ENCODE peak calls at places on chromosomes 4 and X, in ten cellular contexts. X is suprapubic skin, G is GM23338, E is neural progenitor cell, U is GM20000, N is right atrium auricular region, W is kidney, I is hepatocyte, V is progenitor cell of endocrine pancreas, Q is lung. T is an unnamed sample.

GRCh38 chr4:11505225-11505971 is 76.7 kb upstream of the HS3ST1 start:
- DNase-seq in U (no peak), I (peak), W (no peak), Q (no peak), X (no peak), V (no peak), E (no peak), G (no peak), N (no peak), T (peak)

GRCh38 chr4:177308125-177308524 is 1.5 kb upstream of the NEIL3 start:
- DNase-seq in E (no peak), Q (peak), V (no peak), N (no peak), X (no peak), I (no peak), G (no peak), W (no peak), U (no peak), T (no peak)

GRCh38 chrX:63561425-63561824 is 210.3 kb upstream of the SPIN4 start:
- DNase-seq in U (no peak), W (no peak), G (no peak), E (no peak), Q (no peak), X (no peak), V (no peak), N (no peak), I (no peak), T (no peak)

GRCh38 chrX:141439651-141440050 is 144.9 kb downstream of the SPANXA1 start:
- DNase-seq in G (no peak), Q (no peak), W (no peak), N (no peak), I (no peak), V (no peak), U (no peak), X (no peak), E (no peak), T (no peak)

GRCh38 chr4:75154994-75155393 is 222.1 kb downstream of the PARM1 start:
- DNase-seq in E (no peak), Q (no peak), U (no peak), W (no peak), G (no peak), V (no peak), I (no peak), X (no peak), N (no peak), T (no peak)

GRCh38 chr4:90030953-90031352 is 96.2 kb upstream of the CCSER1 start:
- DNase-seq in Q (no peak), N (no peak), X (no peak), V (no peak), W (no peak), G (peak), U (no peak), I (peak), E (peak), T (peak)

GRCh38 chr4:18389118-18389517 is 367.6 kb upstream of the LCORL start:
- DNase-seq in W (no peak), V (no peak), N (no peak), U (no peak), E (no peak), G (no peak), X (no peak), Q (no peak), I (no peak), T (no peak)

GRCh38 chrX:1242901-1243402 is 25.7 kb upstream of the CSF2RA start:
- DNase-seq in X (no peak), N (no peak), I (no peak), E (no peak), G (peak), U (peak), Q (no peak), W (peak), V (no peak), T (peak)

GRCh38 chr4:181870326-181870725 is 372.9 kb upstream of the TENM3 start:
- DNase-seq in X (no peak), U (no peak), G (no peak), N (no peak), I (no peak), V (no peak), E (no peak), Q (no peak), W (no peak), T (no peak)

GRCh38 chrX:13990126-13990525 is 39.6 kb downstream of the GEMIN8 start:
- DNase-seq in X (no peak), Q (no peak), N (no peak), I (no peak), W (no peak), V (no peak), G (no peak), E (no peak), U (no peak), T (no peak)

GRCh38 chr4:119536572-119537528 is 91.8 kb downstream of the PDE5A start:
- DNase-seq in I (no peak), U (no peak), W (no peak), Q (no peak), X (no peak), N (no peak), V (no peak), G (no peak), E (peak), T (no peak)

GRCh38 chr4:156496797-156497196 is 474.8 kb downstream of the PDGFC start:
- DNase-seq in I (no peak), U (no peak), Q (no peak), N (no peak), V (no peak), G (no peak), E (no peak), X (no peak), W (no peak), T (no peak)

GRCh38 chr4:105092356-105092755 is 54.3 kb upstream of the TET2 start:
- DNase-seq in E (no peak), Q (no peak), X (no peak), G (no peak), I (peak), U (no peak), N (no peak), V (no peak), W (no peak), T (no peak)

GRCh38 chrX:30228526-30228925 is 1.9 kb upstream of the MAGEB3 start:
- DNase-seq in G (peak), X (no peak), V (no peak), U (no peak), Q (no peak), W (no peak), N (no peak), E (peak), I (no peak), T (no peak)

GRCh38 chr4:168511780-168512467 is 15.1 kb downstream of the PALLD start:
- DNase-seq in V (no peak), W (no peak), U (no peak), G (peak), Q (no peak), I (no peak), N (no peak), X (no peak), E (no peak), T (no peak)

GRCh38 chr4:155592568-155593343 is 73.9 kb upstream of the GUCY1A1 start:
- DNase-seq in G (no peak), N (no peak), V (no peak), Q (no peak), W (no peak), E (no peak), U (no peak), X (no peak), I (no peak), T (no peak)

GRCh38 chr4:168621806-168622589 is 125.1 kb downstream of the PALLD start:
- DNase-seq in V (no peak), W (no peak), E (no peak), I (no peak), U (no peak), N (no peak), G (no peak), Q (no peak), X (no peak), T (no peak)

GRCh38 chr4:164413743-164414142 is 340.2 kb upstream of the SMIM31 start:
- DNase-seq in U (no peak), Q (no peak), N (no peak), V (no peak), W (no peak), X (no peak), I (no peak), E (no peak), G (no peak), T (no peak)

DNA sequence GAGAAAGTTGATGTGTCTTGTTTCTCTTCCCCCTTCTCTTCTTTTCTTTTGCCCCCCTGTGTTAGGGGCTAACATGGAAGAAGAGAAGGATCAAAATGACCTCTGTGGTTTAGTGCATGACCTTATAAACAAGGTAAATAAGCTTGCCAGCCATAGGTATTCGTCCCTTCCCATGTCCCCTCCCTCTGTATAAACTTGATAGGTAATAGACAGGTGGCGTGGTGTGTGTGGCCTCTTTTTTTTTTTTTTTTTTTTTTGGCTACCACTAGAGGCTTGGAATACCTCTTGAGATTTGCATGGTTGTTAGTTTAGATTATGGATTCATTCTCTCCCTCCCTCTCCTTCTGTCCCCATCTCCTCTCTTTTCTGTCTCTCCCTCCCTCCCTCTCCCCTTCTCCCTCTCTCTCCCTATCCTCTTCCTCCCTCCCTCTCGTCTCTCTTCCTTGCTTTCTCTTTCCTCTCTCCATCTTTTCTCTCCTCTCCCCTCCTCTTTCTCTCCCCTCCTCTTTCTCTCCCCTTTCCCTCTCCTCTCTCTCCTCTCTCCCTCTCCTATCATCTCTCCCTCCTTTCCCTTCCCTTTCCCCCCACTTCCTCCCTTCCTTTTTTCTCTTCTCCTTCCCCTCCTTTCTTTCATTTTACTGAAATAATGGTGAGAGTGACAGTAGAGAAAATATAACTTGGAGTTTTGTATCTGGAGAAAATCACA is 134.4 kb downstream of the AFF1 start:
- DNase-seq in N (no peak), G (no peak), V (no peak), X (no peak), W (no peak), U (no peak), I (no peak), E (no peak), Q (no peak), T (no peak)
- TF ChIP-seq CTCF in N (no peak), G (no peak), V (no peak), X (no peak), W (no peak), U (no peak), I (no peak), E (no peak), Q (no peak), T (no peak)

GRCh38 chr4:57832083-57832482 is 721.9 kb upstream of the IGFBP7 start:
- DNase-seq in E (no peak), I (no peak), N (no peak), G (no peak), V (no peak), Q (no peak), W (no peak), X (no peak), U (no peak), T (no peak)
- TF ChIP-seq CTCF in E (no peak), I (no peak), N (no peak), G (no peak), V (no peak), Q (no peak), W (no peak), X (no peak), U (no peak), T (no peak)

GRCh38 chr4:73257995-73258667 is 467 bp downstream of the ANKRD17 start:
- DNase-seq in W (no peak), Q (peak), X (peak), V (peak), N (no peak), I (peak), U (no peak), G (peak), E (no peak), T (no peak)
- TF ChIP-seq CTCF in W (no peak), Q (no peak), X (peak), V (peak), N (no peak), I (peak), U (peak), G (peak), E (peak), T (no peak)

GRCh38 chrX:123739474-123739873 is 6.6 kb upstream of the THOC2 start:
- DNase-seq in W (no peak), X (no peak), V (no peak), G (no peak), I (no peak), Q (no peak), U (no peak), N (no peak), E (no peak), T (no peak)

GRCh38 chrX:123743312-123743711 is 10.5 kb upstream of the THOC2 start:
- DNase-seq in E (no peak), I (no peak), V (no peak), Q (no peak), U (no peak), X (no peak), N (no peak), W (no peak), G (no peak), T (no peak)

GRCh38 chrX:123738378-123738955 is 5.6 kb upstream of the THOC2 start:
- DNase-seq in V (no peak), N (no peak), U (no peak), W (no peak), G (no peak), X (no peak), Q (no peak), I (no peak), E (no peak), T (no peak)

GRCh38 chrX:123742440-123742839 is 9.6 kb upstream of the THOC2 start:
- DNase-seq in E (no peak), U (no peak), Q (no peak), V (no peak), G (no peak), W (no peak), X (no peak), N (no peak), I (no peak), T (no peak)

DNA sequence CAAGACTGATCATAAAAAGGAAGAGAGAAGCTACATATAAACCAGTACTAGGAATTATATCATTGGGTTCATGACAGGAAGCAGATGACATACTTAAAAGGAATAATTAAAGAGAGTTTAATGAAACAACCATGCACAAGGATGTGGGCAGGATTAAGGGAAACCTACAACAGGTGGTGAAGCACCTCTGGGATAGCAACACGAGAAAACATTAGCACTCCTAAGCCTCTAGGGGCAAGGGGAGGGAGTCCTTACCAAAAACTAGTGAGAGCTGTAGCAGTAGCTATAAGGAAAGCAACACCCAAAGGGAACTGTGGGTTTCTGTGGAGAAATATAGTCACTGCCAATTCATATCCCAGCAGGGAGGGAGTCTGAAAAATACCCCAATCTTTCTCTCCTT is 7.2 kb upstream of the THOC2 start:
- DNase-seq in V (no peak), E (peak), I (no peak), N (no peak), U (no peak), X (no peak), W (no peak), G (peak), Q (no peak), T (no peak)
- TF ChIP-seq CTCF in V (no peak), E (no peak), I (no peak), N (no peak), U (no peak), X (no peak), W (no peak), G (no peak), Q (no peak), T (no peak)

GRCh38 chr4:108650212-108651067 is at the start of gene OSTC:
- DNase-seq in N (peak), E (peak), Q (peak), W (peak), V (peak), G (peak), I (peak), X (peak), U (peak), T (peak)
- TF ChIP-seq CTCF in N (no peak), E (peak), Q (no peak), W (peak), V (peak), G (peak), I (no peak), X (no peak), U (no peak), T (no peak)

DNA sequence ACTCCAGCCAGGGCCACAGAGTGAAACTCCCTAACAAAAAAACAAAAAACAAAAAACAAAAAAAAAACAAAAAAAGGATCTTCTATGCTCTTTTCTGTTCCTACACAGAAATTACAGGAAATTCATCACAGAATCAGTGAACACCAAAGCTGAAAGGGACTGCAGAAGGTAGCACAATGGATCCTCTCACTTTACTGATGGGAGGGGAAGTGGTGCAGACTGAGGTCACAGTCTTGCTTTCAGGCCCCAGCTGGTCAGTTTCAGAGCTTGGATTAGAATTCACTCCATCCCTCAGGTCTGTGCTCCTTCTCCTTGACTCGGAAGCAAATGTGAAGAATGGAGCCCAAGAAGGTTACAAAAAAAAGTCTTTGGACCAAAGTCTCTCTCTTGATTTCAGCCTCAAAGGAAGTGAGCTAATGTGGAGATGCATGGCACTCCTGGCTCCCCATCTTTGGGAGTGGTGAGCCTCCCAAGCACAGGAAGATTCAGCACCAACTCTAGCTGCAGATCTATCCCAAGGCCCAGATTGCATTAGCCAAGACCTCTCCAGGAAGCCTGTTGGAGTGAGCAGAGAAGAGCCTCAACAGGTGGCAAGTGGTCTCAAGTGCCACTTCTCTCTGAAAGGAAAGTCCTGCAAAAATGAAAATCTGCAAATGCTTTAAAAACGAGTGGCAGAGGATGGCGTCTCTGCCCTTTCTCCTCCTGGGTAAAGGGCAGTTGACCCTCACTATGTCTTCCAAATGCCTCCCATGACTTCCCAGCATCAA is 176.0 kb downstream of the MAML3 start:
- DNase-seq in X (no peak), G (no peak), I (no peak), W (no peak), E (no peak), U (peak), V (no peak), N (no peak), Q (peak), T (no peak)
- TF ChIP-seq CTCF in X (no peak), G (no peak), I (no peak), W (no peak), E (no peak), U (no peak), V (no peak), N (no peak), Q (no peak), T (no peak)

GRCh38 chr4:107800686-107801085 is 24.0 kb upstream of the SGMS2 start:
- DNase-seq in E (no peak), Q (no peak), V (no peak), G (no peak), I (no peak), X (no peak), U (no peak), N (no peak), W (no peak), T (no peak)

GRCh38 chr4:107801766-107802211 is 22.9 kb upstream of the SGMS2 start:
- DNase-seq in E (no peak), N (no peak), G (no peak), I (no peak), Q (peak), W (no peak), U (no peak), V (no peak), X (no peak), T (no peak)

GRCh38 chr4:107808572-107808971 is 16.2 kb upstream of the SGMS2 start:
- DNase-seq in V (no peak), U (no peak), W (no peak), N (no peak), Q (peak), E (no peak), I (no peak), X (no peak), G (no peak), T (peak)

GRCh38 chr4:107809236-107809635 is 15.5 kb upstream of the SGMS2 start:
- DNase-seq in X (no peak), Q (no peak), N (no peak), U (no peak), W (no peak), G (no peak), V (no peak), E (no peak), I (no peak), T (no peak)

GRCh38 chr4:107806196-107806595 is 18.5 kb upstream of the SGMS2 start:
- DNase-seq in G (no peak), E (no peak), N (no peak), X (no peak), I (no peak), V (no peak), Q (no peak), U (no peak), W (no peak), T (no peak)
- TF ChIP-seq CTCF in G (no peak), E (no peak), N (no peak), X (no peak), I (no peak), V (no peak), Q (no peak), U (no peak), W (no peak), T (no peak)

GRCh38 chrX:19487520-19488200 is 27.6 kb downstream of the MAP3K15 start:
- DNase-seq in V (no peak), N (no peak), W (no peak), Q (peak), U (no peak), I (no peak), G (no peak), E (no peak), X (no peak), T (peak)
- TF ChIP-seq CTCF in V (no peak), N (no peak), W (no peak), Q (no peak), U (no peak), I (no peak), G (no peak), E (no peak), X (no peak), T (no peak)

GRCh38 chrX:151713859-151714258 is 2.0 kb upstream of the FATE1 start:
- DNase-seq in U (peak), G (peak), N (no peak), W (no peak), E (peak), Q (no peak), I (peak), X (peak), V (no peak), T (peak)
- TF ChIP-seq CTCF in U (peak), G (peak), N (no peak), W (no peak), E (peak), Q (no peak), I (no peak), X (peak), V (peak), T (peak)

GRCh38 chrX:20228245-20228644 is 38.5 kb downstream of the RPS6KA3 start:
- DNase-seq in W (no peak), X (no peak), E (no peak), I (no peak), Q (no peak), V (no peak), G (peak), N (no peak), U (no peak), T (no peak)
- TF ChIP-seq CTCF in W (no peak), X (no peak), E (no peak), I (no peak), Q (no peak), V (no peak), G (no peak), N (no peak), U (no peak), T (no peak)